ENCODE peak calls at places on chromosomes 16 and 17, in four cellular contexts. One of them, this sample, is unnamed.
A peak's percentile ranks its signal among the peaks of the same experiment; 100 is the strongest.

GRCh38 chr17:71511266-71511995 is 609.4 kb upstream of the SOX9 start:
- DNase-seq in fibroblast of pulmonary artery: no peak
- DNase-seq in posterior cingulate gyrus: no peak
- DNase-seq in EH: peak; percentile 9
- DNase-seq in this sample: no peak

GRCh38 chr17:18314059-18314730 is 599 bp downstream of the TOP3A start:
- DNase-seq in posterior cingulate gyrus: no peak
- DNase-seq in EH: peak; percentile 31
- DNase-seq in fibroblast of pulmonary artery: peak; percentile 16
- DNase-seq in this sample: peak; percentile 21

GRCh38 chr17:48100591-48101011 is 677 bp downstream of the CBX1 start:
- DNase-seq in fibroblast of pulmonary artery: peak; percentile 62
- DNase-seq in EH: peak; percentile 71
- DNase-seq in posterior cingulate gyrus: no peak
- DNase-seq in this sample: peak; percentile 34

GRCh38 chr17:28624148-28624547 is 10.2 kb upstream of the RSKR start:
- DNase-seq in EH: no peak
- DNase-seq in posterior cingulate gyrus: no peak
- DNase-seq in fibroblast of pulmonary artery: no peak
- DNase-seq in this sample: no peak

GRCh38 chr16:81831722-81832126 is 52.6 kb downstream of the PLCG2 start:
- DNase-seq in fibroblast of pulmonary artery: no peak
- DNase-seq in posterior cingulate gyrus: peak; percentile 46
- DNase-seq in EH: peak; percentile 4
- DNase-seq in this sample: no peak

GRCh38 chr17:57672205-57672632 is 72.9 kb downstream of the CCDC182 start:
- DNase-seq in fibroblast of pulmonary artery: peak; percentile 65
- DNase-seq in posterior cingulate gyrus: no peak
- DNase-seq in EH: peak; percentile 74
- DNase-seq in this sample: peak; percentile 80

GRCh38 chr16:66318505-66318904 is 48.0 kb upstream of the CDH5 start:
- DNase-seq in EH: no peak
- DNase-seq in fibroblast of pulmonary artery: no peak
- DNase-seq in posterior cingulate gyrus: no peak
- DNase-seq in this sample: no peak

GRCh38 chr16:24609740-24610420 is 70.5 kb downstream of the RBBP6 start:
- DNase-seq in posterior cingulate gyrus: peak; percentile 76
- DNase-seq in fibroblast of pulmonary artery: peak; percentile 63
- DNase-seq in EH: peak; percentile 59
- DNase-seq in this sample: peak; percentile 36

GRCh38 chr17:29292071-29292991 is 1.6 kb downstream of the NUFIP2 start:
- DNase-seq in posterior cingulate gyrus: peak; percentile 52
- DNase-seq in fibroblast of pulmonary artery: peak; percentile 60
- DNase-seq in EH: peak; percentile 41
- DNase-seq in this sample: peak; percentile 65

GRCh38 chr17:17729620-17730249 is 48.5 kb downstream of the RAI1 start:
- DNase-seq in posterior cingulate gyrus: no peak
- DNase-seq in fibroblast of pulmonary artery: no peak
- DNase-seq in EH: no peak
- DNase-seq in this sample: no peak

GRCh38 chr17:48352630-48353029 is 77.4 kb downstream of the SKAP1 start:
- DNase-seq in fibroblast of pulmonary artery: no peak
- DNase-seq in EH: no peak
- DNase-seq in posterior cingulate gyrus: no peak
- DNase-seq in this sample: no peak

GRCh38 chr16:22623351-22623781 is 112.7 kb downstream of the NPIPB5 start:
- DNase-seq in EH: peak; percentile 66
- DNase-seq in posterior cingulate gyrus: no peak
- DNase-seq in fibroblast of pulmonary artery: peak; percentile 35
- DNase-seq in this sample: peak; percentile 69

GRCh38 chr17:61504697-61505096 is 52.5 kb downstream of the TBX4 start:
- DNase-seq in posterior cingulate gyrus: no peak
- DNase-seq in fibroblast of pulmonary artery: peak; percentile 72
- DNase-seq in EH: peak; percentile 96
- DNase-seq in this sample: peak; percentile 90

GRCh38 chr16:17768257-17768656 is 297.5 kb upstream of the XYLT1 start:
- DNase-seq in posterior cingulate gyrus: no peak
- DNase-seq in EH: peak; percentile 95
- DNase-seq in fibroblast of pulmonary artery: peak; percentile 14
- DNase-seq in this sample: peak; percentile 72

GRCh38 chr17:76597156-76598003 is 11.7 kb upstream of the ST6GALNAC2 start:
- DNase-seq in fibroblast of pulmonary artery: no peak
- DNase-seq in EH: no peak
- DNase-seq in posterior cingulate gyrus: no peak
- DNase-seq in this sample: peak; percentile 26

GRCh38 chr17:43927101-43927935 is 15.0 kb downstream of the PPY start:
- DNase-seq in posterior cingulate gyrus: no peak
- DNase-seq in EH: no peak
- DNase-seq in fibroblast of pulmonary artery: no peak
- DNase-seq in this sample: no peak

GRCh38 chr17:63399856-63400255 is 46.2 kb downstream of the CYB561 start:
- DNase-seq in fibroblast of pulmonary artery: peak; percentile 75
- DNase-seq in EH: peak; percentile 51
- DNase-seq in posterior cingulate gyrus: no peak
- DNase-seq in this sample: peak; percentile 65

GRCh38 chr17:17856386-17856785 is 19.6 kb upstream of the SREBF1 start:
- DNase-seq in EH: no peak
- DNase-seq in posterior cingulate gyrus: no peak
- DNase-seq in fibroblast of pulmonary artery: no peak
- DNase-seq in this sample: no peak

GRCh38 chr16:74372369-74372768 is 3.7 kb upstream of the NPIPB15 start:
- DNase-seq in posterior cingulate gyrus: no peak
- DNase-seq in fibroblast of pulmonary artery: no peak
- DNase-seq in EH: no peak
- DNase-seq in this sample: no peak

GRCh38 chr16:56824335-56824734 is 40.7 kb upstream of the SLC12A3 start:
- DNase-seq in fibroblast of pulmonary artery: no peak
- DNase-seq in EH: peak; percentile 25
- DNase-seq in posterior cingulate gyrus: peak; percentile 15
- DNase-seq in this sample: peak; percentile 25

GRCh38 chr17:14211246-14211645 is 25.4 kb downstream of the CDRT15 start:
- DNase-seq in posterior cingulate gyrus: no peak
- DNase-seq in EH: no peak
- DNase-seq in fibroblast of pulmonary artery: no peak
- DNase-seq in this sample: no peak

GRCh38 chr17:60170835-60171752 is 21.3 kb downstream of the CA4 start:
- DNase-seq in fibroblast of pulmonary artery: no peak
- DNase-seq in EH: peak; percentile 58
- DNase-seq in posterior cingulate gyrus: peak; percentile 48
- DNase-seq in this sample: peak; percentile 42

GRCh38 chr17:80959330-80960036 is 32.2 kb upstream of the CHMP6 start:
- DNase-seq in EH: peak; percentile 95
- DNase-seq in posterior cingulate gyrus: no peak
- DNase-seq in fibroblast of pulmonary artery: peak; percentile 49
- DNase-seq in this sample: peak; percentile 89

GRCh38 chr17:51120357-51120738 is 320 bp downstream of the SPAG9 start:
- DNase-seq in EH: no peak
- DNase-seq in posterior cingulate gyrus: peak; percentile 65
- DNase-seq in fibroblast of pulmonary artery: peak; percentile 33
- DNase-seq in this sample: no peak

GRCh38 chr16:85393674-85394510 is 219.2 kb upstream of the GSE1 start:
- DNase-seq in EH: peak; percentile 52
- DNase-seq in posterior cingulate gyrus: peak; percentile 35
- DNase-seq in fibroblast of pulmonary artery: peak; percentile 60
- DNase-seq in this sample: peak; percentile 27

GRCh38 chr17:55588858-55589257 is 77.6 kb upstream of the SMIM36 start:
- DNase-seq in posterior cingulate gyrus: no peak
- DNase-seq in EH: peak; percentile 49
- DNase-seq in fibroblast of pulmonary artery: no peak
- DNase-seq in this sample: peak; percentile 83

GRCh38 chr16:83622010-83622409 is 185.8 kb upstream of the HSBP1 start:
- DNase-seq in EH: no peak
- DNase-seq in fibroblast of pulmonary artery: no peak
- DNase-seq in posterior cingulate gyrus: no peak
- DNase-seq in this sample: no peak

GRCh38 chr16:25126820-25127232 is 15.3 kb downstream of the LCMT1 start:
- DNase-seq in fibroblast of pulmonary artery: peak; percentile 84
- DNase-seq in EH: peak; percentile 81
- DNase-seq in posterior cingulate gyrus: peak; percentile 48
- DNase-seq in this sample: peak; percentile 65

GRCh38 chr16:87131061-87131995 is 185.9 kb downstream of the C16orf95 start:
- DNase-seq in fibroblast of pulmonary artery: no peak
- DNase-seq in posterior cingulate gyrus: no peak
- DNase-seq in EH: no peak
- DNase-seq in this sample: no peak

GRCh38 chr16:11627822-11628457 is 40.3 kb upstream of the SNN start:
- DNase-seq in fibroblast of pulmonary artery: peak; percentile 59
- DNase-seq in posterior cingulate gyrus: no peak
- DNase-seq in EH: peak; percentile 75
- DNase-seq in this sample: peak; percentile 17

GRCh38 chr17:66383353-66383752 is 80.9 kb downstream of the PRKCA start:
- DNase-seq in posterior cingulate gyrus: no peak
- DNase-seq in EH: peak; percentile 89
- DNase-seq in fibroblast of pulmonary artery: peak; percentile 94
- DNase-seq in this sample: peak; percentile 93

GRCh38 chr16:75341934-75342811 is 90.7 kb upstream of the BCAR1 start:
- DNase-seq in posterior cingulate gyrus: no peak
- DNase-seq in fibroblast of pulmonary artery: peak; percentile 60
- DNase-seq in EH: peak; percentile 82
- DNase-seq in this sample: peak; percentile 44

GRCh38 chr17:66667491-66668030 is 167.4 kb upstream of the CACNG5 start:
- DNase-seq in fibroblast of pulmonary artery: no peak
- DNase-seq in EH: no peak
- DNase-seq in posterior cingulate gyrus: no peak
- DNase-seq in this sample: no peak

This sample was measured in fibroblast of gingiva.